ENCODE peak calls at places on chromosomes 16 and 17, in six cellular contexts. X is SK-N-SH, V is K562, Y is GM12878, Q is HCT116, C is H1. O is an unnamed sample.

GRCh38 chr16:8859913-8860881 is 8.6 kb downstream of the CARHSP1 start:
- DNase-seq in X (no peak), V (no peak), Y (no peak), Q (no peak), C (no peak), O (peak; percentile 77)

GRCh38 chr17:62627904-62628603 is 584 bp downstream of the MRC2 start:
- DNase-seq in X (peak; percentile 91), V (peak; percentile 40), Y (no peak), Q (no peak), C (no peak), O (no peak)

GRCh38 chr17:13597723-13598347 is 3.9 kb downstream of the HS3ST3A1 start:
- DNase-seq in X (peak; percentile 54), V (peak; percentile 25), Y (no peak), Q (peak; percentile 27), C (no peak), O (peak; percentile 66)

GRCh38 chr17:79465011-79466006 is 145.5 kb downstream of the RBFOX3 start:
- DNase-seq in X (peak; percentile 61), V (no peak), Y (no peak), Q (no peak), C (no peak), O (no peak)

GRCh38 chr16:82655315-82655714 is 28.5 kb downstream of the CDH13 start:
- DNase-seq in X (no peak), V (no peak), Y (peak; percentile 50), Q (no peak), C (no peak), O (no peak)

GRCh38 chr17:63702223-63702577 is 2.3 kb upstream of the LIMD2 start:
- DNase-seq in X (no peak), V (no peak), Y (no peak), Q (no peak), C (no peak), O (no peak)

GRCh38 chr16:1152123-1152638 is 725 bp upstream of the CACNA1H start:
- DNase-seq in X (no peak), V (no peak), Y (no peak), Q (no peak), C (no peak), O (peak; percentile 27)

GRCh38 chr17:81664051-81664470 is 2.3 kb downstream of the OXLD1 start:
- DNase-seq in X (no peak), V (no peak), Y (no peak), Q (peak; percentile 64), C (no peak), O (no peak)

GRCh38 chr17:82065638-82066303 is at the start of gene DUS1L:
- DNase-seq in X (peak; percentile 98), V (peak; percentile 87), Y (no peak), Q (no peak), C (no peak), O (peak; percentile 70)

GRCh38 chr16:56889206-56889605 is 24.2 kb downstream of the SLC12A3 start:
- DNase-seq in X (no peak), V (peak; percentile 62), Y (no peak), Q (no peak), C (no peak), O (peak; percentile 34)

GRCh38 chr17:35539659-35540026 is 2.2 kb upstream of the SLFN12L start:
- DNase-seq in X (no peak), V (no peak), Y (no peak), Q (no peak), C (no peak), O (no peak)

GRCh38 chr17:63474174-63474913 is 2.5 kb upstream of the ACE start:
- DNase-seq in X (no peak), V (peak; percentile 46), Y (no peak), Q (no peak), C (no peak), O (peak; percentile 75)

GRCh38 chr16:71441348-71441781 is 489 bp downstream of the TLE7 start:
- DNase-seq in X (peak; percentile 54), V (no peak), Y (no peak), Q (no peak), C (no peak), O (no peak)

GRCh38 chr17:38588775-38589174 is 17.0 kb downstream of the SRCIN1 start:
- DNase-seq in X (no peak), V (no peak), Y (no peak), Q (no peak), C (no peak), O (no peak)

GRCh38 chr17:18094409-18094807 is 6.7 kb downstream of the DRG2 start:
- DNase-seq in X (no peak), V (no peak), Y (no peak), Q (no peak), C (no peak), O (no peak)

GRCh38 chr16:87044031-87044380 is 273.2 kb downstream of the C16orf95 start:
- DNase-seq in X (no peak), V (no peak), Y (no peak), Q (no peak), C (no peak), O (no peak)

GRCh38 chr16:79269211-79269863 is 331.2 kb downstream of the MAF start:
- DNase-seq in X (no peak), V (no peak), Y (peak; percentile 61), Q (no peak), C (no peak), O (no peak)

GRCh38 chr16:54605536-54606066 is 319.0 kb upstream of the IRX3 start:
- DNase-seq in X (no peak), V (no peak), Y (no peak), Q (no peak), C (no peak), O (no peak)
- TF ChIP-seq JUND in X (no peak), V (no peak), Y (no peak), Q (no peak), C (no peak), O (no peak)

GRCh38 chr17:681738-682137 is 32.9 kb downstream of the VPS53 start:
- DNase-seq in X (no peak), V (no peak), Y (no peak), Q (no peak), C (no peak), O (no peak)

GRCh38 chr17:680554-680953 is 34.1 kb downstream of the VPS53 start:
- DNase-seq in X (no peak), V (no peak), Y (no peak), Q (no peak), C (no peak), O (no peak)

GRCh38 chr17:683040-683439 is 31.6 kb downstream of the VPS53 start:
- DNase-seq in X (no peak), V (no peak), Y (no peak), Q (no peak), C (no peak), O (no peak)

GRCh38 chr17:683499-684254 is 31.0 kb downstream of the VPS53 start:
- DNase-seq in X (no peak), V (no peak), Y (no peak), Q (no peak), C (no peak), O (peak; percentile 10)

DNA sequence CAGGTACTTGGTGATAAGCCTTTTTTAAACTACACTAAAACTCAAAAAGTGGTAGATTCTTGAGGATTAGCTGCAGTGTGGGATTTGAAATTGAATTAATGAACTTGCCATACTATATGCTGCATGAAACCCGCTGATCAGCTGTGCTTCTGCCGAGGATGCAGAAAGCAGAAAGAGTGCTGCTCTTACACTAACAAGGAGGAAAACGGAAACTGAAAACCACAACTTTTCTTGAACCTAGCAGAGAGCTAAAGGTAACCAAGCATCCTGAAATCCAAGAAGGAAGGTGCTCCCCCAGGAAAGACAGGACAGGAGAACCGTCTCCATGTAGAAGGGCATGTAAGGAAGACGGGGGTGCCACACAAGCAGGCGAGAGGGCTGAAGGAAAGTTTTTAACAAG is 32.5 kb downstream of the VPS53 start:
- DNase-seq in X (no peak), V (no peak), Y (no peak), Q (no peak), C (no peak), O (no peak)
- TF ChIP-seq JUND in X (no peak), V (no peak), Y (no peak), Q (no peak), C (no peak), O (no peak)

GRCh38 chr16:16136588-16136987 is 86.7 kb downstream of the ABCC6 start:
- DNase-seq in X (no peak), V (no peak), Y (no peak), Q (no peak), C (no peak), O (no peak)

GRCh38 chr16:16127469-16128116 is 95.7 kb downstream of the ABCC6 start:
- DNase-seq in X (peak; percentile 82), V (peak; percentile 84), Y (peak; percentile 17), Q (peak; percentile 48), C (peak; percentile 39), O (peak; percentile 81)

GRCh38 chr16:16133943-16134604 is 89.2 kb downstream of the ABCC6 start:
- DNase-seq in X (no peak), V (no peak), Y (no peak), Q (no peak), C (no peak), O (no peak)

GRCh38 chr16:16131204-16131603 is 92.1 kb downstream of the ABCC6 start:
- DNase-seq in X (no peak), V (no peak), Y (no peak), Q (no peak), C (no peak), O (no peak)

GRCh38 chr16:16131659-16132058 is 91.6 kb downstream of the ABCC6 start:
- DNase-seq in X (no peak), V (no peak), Y (no peak), Q (no peak), C (no peak), O (no peak)
- TF ChIP-seq JUND in X (no peak), V (no peak), Y (no peak), Q (no peak), C (no peak), O (no peak)

DNA sequence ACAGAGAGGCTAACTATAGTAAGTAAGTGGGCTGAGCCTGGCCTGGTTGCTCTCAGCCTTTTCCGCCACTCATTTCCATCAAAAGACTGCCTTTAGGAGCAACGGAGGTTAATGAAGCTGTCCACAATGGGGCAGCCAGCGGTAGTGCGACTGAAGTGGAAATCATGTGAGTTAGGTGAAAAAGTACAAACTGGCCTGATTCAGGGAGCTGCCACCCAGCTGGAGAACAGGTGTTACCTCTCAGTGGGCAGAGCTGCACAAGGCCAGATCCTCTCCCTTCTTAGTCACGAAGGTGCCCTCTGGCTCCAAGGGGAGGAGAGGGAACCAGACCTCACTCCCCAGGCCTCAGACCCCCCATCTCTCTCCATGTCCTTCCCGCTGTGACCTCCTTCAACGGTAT is 34.4 kb upstream of the CDRT4 start:
- DNase-seq in X (no peak), V (no peak), Y (no peak), Q (no peak), C (no peak), O (no peak)
- TF ChIP-seq JUND in X (no peak), V (no peak), Y (no peak), Q (no peak), C (no peak), O (no peak)

O was measured in T47D.